ENCODE peak calls at places on chromosomes 16 and 17, in seven cellular contexts. R is IMR-90, T is esophagus muscularis mucosa, E is lower lobe of right lung, A is endothelial cell of umbilical vein, F is thoracic aorta, X is stomach. W is an unnamed sample.

GRCh38 chr17:71188811-71189492 is 931.9 kb upstream of the SOX9 start:
- DNase-seq in A (no peak), E (no peak), R (peak; percentile 95), T (no peak), F (no peak), X (no peak), W (no peak)

GRCh38 chr16:78211951-78212350 is 112.5 kb downstream of the WWOX start:
- DNase-seq in X (peak; percentile 44), A (no peak), E (peak; percentile 61), T (peak; percentile 85), R (no peak), F (no peak), W (no peak)

GRCh38 chr17:20092973-20093626 is 83.9 kb downstream of the SPECC1 start:
- DNase-seq in A (no peak), E (no peak), F (no peak), T (no peak), R (no peak), X (no peak), W (no peak)

GRCh38 chr16:69647020-69647419 is 79.3 kb downstream of the NQO1 start:
- DNase-seq in E (no peak), R (no peak), T (no peak), A (no peak), X (no peak), F (no peak), W (no peak)

GRCh38 chr16:63890072-63890471 is 1231.8 kb downstream of the CDH11 start:
- DNase-seq in X (no peak), T (no peak), F (no peak), R (peak; percentile 4), A (peak; percentile 6), E (no peak), W (no peak)

GRCh38 chr16:30063893-30064745 is 1.4 kb upstream of the ALDOA start:
- DNase-seq in T (peak; percentile 96), X (peak; percentile 79), F (no peak), R (peak; percentile 37), A (peak; percentile 43), E (peak; percentile 86), W (peak; percentile 93)

GRCh38 chr17:5283531-5284315 is 1.6 kb downstream of the RABEP1 start:
- DNase-seq in F (no peak), R (peak; percentile 19), E (no peak), X (no peak), T (no peak), A (peak; percentile 23), W (peak; percentile 27)

GRCh38 chr17:77306790-77307478 is 166.2 kb downstream of the SEC14L1 start:
- DNase-seq in A (no peak), F (no peak), T (no peak), E (no peak), R (no peak), X (no peak), W (no peak)

GRCh38 chr16:29029168-29029994 is 44.5 kb downstream of the LAT start:
- DNase-seq in E (no peak), A (peak; percentile 40), F (peak; percentile 9), X (no peak), R (peak; percentile 98), T (no peak), W (no peak)

GRCh38 chr16:89409161-89409711 is 81.1 kb downstream of the ANKRD11 start:
- DNase-seq in E (no peak), R (peak; percentile 71), T (no peak), F (no peak), A (peak; percentile 19), X (no peak), W (no peak)

GRCh38 chr16:27472091-27473020 is 70.4 kb downstream of the IL21R start:
- DNase-seq in F (no peak), X (no peak), R (no peak), E (no peak), T (no peak), A (no peak), W (no peak)

GRCh38 chr17:13727441-13728171 is 125.9 kb upstream of the HS3ST3A1 start:
- DNase-seq in E (no peak), X (no peak), T (no peak), F (no peak), R (peak; percentile 80), A (no peak), W (no peak)

GRCh38 chr17:1485311-1485747 is 7.2 kb downstream of the MYO1C start:
- DNase-seq in R (no peak), F (no peak), A (peak; percentile 26), X (peak; percentile 39), E (peak; percentile 66), T (no peak), W (no peak)

GRCh38 chr17:75842963-75843576 is 1.1 kb downstream of the UNC13D start:
- DNase-seq in E (no peak), R (no peak), A (no peak), T (no peak), F (no peak), X (no peak), W (no peak)

GRCh38 chr16:68884391-68884790 is 41.1 kb downstream of the TANGO6 start:
- DNase-seq in F (no peak), X (no peak), E (no peak), T (no peak), A (no peak), R (no peak), W (no peak)

GRCh38 chr17:7862692-7863437 is 5.1 kb downstream of the CYB5D1 start:
- DNase-seq in R (peak; percentile 54), E (no peak), F (no peak), T (no peak), A (peak; percentile 57), X (no peak), W (no peak)

GRCh38 chr16:73154063-73154870 is 106.3 kb upstream of the ZFHX3 start:
- DNase-seq in F (no peak), T (no peak), X (no peak), R (no peak), A (peak; percentile 87), E (peak; percentile 69), W (peak; percentile 26)

GRCh38 chr16:28823291-28823718 is 506 bp downstream of the ATXN2L start:
- DNase-seq in T (no peak), A (no peak), R (no peak), E (peak; percentile 59), X (no peak), F (no peak), W (no peak)

GRCh38 chr17:41972571-41973411 is 6.2 kb downstream of the CNP start:
- DNase-seq in T (no peak), F (no peak), R (no peak), A (no peak), X (peak; percentile 82), E (peak; percentile 57), W (peak; percentile 84)

GRCh38 chr16:14298374-14299122 is 227.4 kb downstream of the MRTFB start:
- DNase-seq in A (no peak), R (no peak), F (no peak), X (no peak), E (no peak), T (no peak), W (no peak)

GRCh38 chr16:14302031-14302398 is 230.9 kb downstream of the MRTFB start:
- DNase-seq in A (peak; percentile 26), R (peak; percentile 60), E (no peak), X (peak; percentile 62), F (no peak), T (no peak), W (peak; percentile 74)

GRCh38 chr16:14301150-14302030 is 230.3 kb downstream of the MRTFB start:
- DNase-seq in E (no peak), F (no peak), A (peak; percentile 12), R (no peak), T (no peak), X (peak; percentile 42), W (peak; percentile 53)

GRCh38 chr16:14302399-14303181 is 231.5 kb downstream of the MRTFB start:
- DNase-seq in R (no peak), E (no peak), X (no peak), T (no peak), A (peak; percentile 18), F (no peak), W (no peak)

DNA sequence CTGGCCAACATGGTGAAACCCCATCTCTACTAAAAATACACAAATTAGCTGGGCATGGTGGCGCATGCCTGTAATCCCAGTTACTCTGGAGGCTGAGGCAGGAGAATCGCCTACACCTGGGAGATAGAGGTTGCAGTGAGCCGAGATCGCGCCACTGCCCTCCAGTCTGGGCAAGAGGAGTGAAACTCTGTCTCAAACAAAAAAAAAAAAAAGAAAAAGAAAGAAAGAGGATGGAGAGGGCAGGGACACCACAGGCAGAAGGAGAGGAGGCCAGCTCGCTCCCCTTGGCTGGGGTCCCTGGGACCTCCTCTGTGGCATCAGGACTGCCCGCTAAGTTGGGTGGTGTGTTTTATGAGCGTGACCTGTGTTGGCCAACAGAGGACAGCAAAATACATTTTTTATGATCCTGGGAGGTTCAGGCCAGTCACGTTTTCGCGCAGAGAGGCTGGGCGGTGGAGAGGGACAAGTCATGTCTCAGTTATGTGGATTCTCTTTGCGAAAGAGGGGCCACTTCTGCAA is 229.6 kb downstream of the MRTFB start:
- DNase-seq in E (peak; percentile 65), T (no peak), F (peak; percentile 49), A (peak; percentile 78), X (peak; percentile 72), R (peak; percentile 85), W (peak; percentile 86)
- TF ChIP-seq CTCF in E (peak; percentile 56), T (peak; percentile 87), F (peak; percentile 55), A (peak; percentile 70), X (peak; percentile 35), R (peak; percentile 79), W (peak; percentile 69)

DNA sequence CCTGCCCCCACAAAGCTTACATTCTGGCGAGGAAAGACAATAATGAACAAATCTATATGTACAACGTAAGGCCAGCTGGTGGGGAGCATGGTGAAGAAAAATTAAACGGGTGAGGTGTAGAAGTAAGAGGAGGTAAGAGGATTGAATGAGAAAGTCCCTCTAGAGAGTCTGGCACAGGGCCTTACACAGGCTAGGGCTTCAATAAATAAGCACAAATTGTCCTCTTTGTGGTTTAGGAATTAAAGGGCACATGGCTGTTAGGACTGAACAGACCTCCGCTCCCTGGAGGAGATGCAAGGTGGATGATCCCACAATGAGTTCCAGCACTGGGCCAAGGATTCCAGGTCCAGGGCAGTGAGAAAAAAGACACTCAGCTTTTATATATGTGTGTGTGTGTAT is 43.1 kb upstream of the HAPSTR1 start:
- DNase-seq in T (no peak), F (no peak), X (no peak), R (peak; percentile 34), A (no peak), E (no peak), W (no peak)
- H3K4me1 ChIP-seq in T (peaks cover 22% of the 10 kb centered on the region), F (peaks cover 23% of the 10 kb centered on the region), X (peaks cover 15% of the 10 kb centered on the region), R (peaks cover 14% of the 10 kb centered on the region), A (peaks cover 15% of the 10 kb centered on the region), E (peaks cover 13% of the 10 kb centered on the region), W (peaks cover 22% of the 10 kb centered on the region)

DNA sequence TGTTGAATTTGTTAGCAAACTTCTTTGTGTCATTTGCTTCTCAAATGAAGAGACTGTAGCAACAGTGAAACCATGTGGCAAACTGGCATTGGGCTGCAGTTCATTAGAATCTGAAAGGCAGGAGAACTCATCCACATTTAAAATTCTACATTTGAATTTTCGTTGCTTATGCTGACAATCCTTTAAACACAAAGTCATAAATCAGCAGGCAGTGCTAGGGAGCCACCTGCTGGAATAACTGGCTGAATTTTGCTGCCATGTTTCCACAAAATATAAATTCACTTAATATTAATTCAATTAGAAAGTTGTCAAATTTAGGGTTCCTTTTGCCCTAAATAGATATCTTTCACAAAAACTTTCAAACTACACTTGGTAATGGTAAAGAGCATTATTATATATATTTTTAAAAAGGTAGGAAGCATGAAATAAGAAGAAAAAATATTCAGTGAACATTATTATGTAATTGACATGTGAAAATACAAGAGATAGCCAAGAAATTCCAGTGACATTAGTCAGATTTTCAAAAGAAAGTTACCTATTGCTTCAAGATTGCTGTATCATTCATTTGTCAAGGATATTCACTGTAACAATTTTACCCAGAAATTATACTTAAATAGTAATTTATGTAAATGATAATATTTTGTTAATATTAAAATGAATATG is 350.1 kb downstream of the KIF2B start:
- DNase-seq in X (no peak), R (no peak), T (no peak), A (no peak), E (no peak), F (no peak), W (no peak)
- TF ChIP-seq CTCF in X (no peak), R (peak; percentile 32), T (no peak), A (no peak), E (peak; percentile 42), F (peak; percentile 28), W (peak; percentile 70)

GRCh38 chr17:48439072-48439471 is 9.1 kb upstream of the SKAP1 start:
- DNase-seq in R (no peak), T (no peak), F (no peak), X (no peak), A (no peak), E (no peak), W (no peak)
- H3K4me1 ChIP-seq in R (no peaks in the 10 kb centered on the region), T (no peaks in the 10 kb centered on the region), F (no peaks in the 10 kb centered on the region), X (peaks cover 13% of the 10 kb centered on the region), A (peaks cover 5% of the 10 kb centered on the region), E (peaks cover 9% of the 10 kb centered on the region), W (no peaks in the 10 kb centered on the region)

W was measured in gastrocnemius medialis.